ENCODE peak calls at places on chromosomes 12 and 14, in six cellular contexts. D is stomach, X is esophagus muscularis mucosa, E is SK-N-SH, K is K562, R is vagina. H is an unnamed sample.

GRCh38 chr14:61479746-61480502 is 158.5 kb downstream of the PRKCH start:
- DNase-seq in D (no peak), X (no peak), E (no peak), K (no peak), R (no peak), H (no peak)

GRCh38 chr12:47767197-47767724 is 5.8 kb upstream of the SLC48A1 start:
- DNase-seq in D (peak), X (no peak), E (no peak), K (peak), R (no peak), H (peak)

GRCh38 chr12:76337583-76337982 is 10.6 kb downstream of the BBS10 start:
- DNase-seq in D (no peak), X (no peak), E (no peak), K (no peak), R (no peak), H (no peak)

GRCh38 chr12:65895759-65896656 is 71.7 kb downstream of the HMGA2 start:
- DNase-seq in D (no peak), X (no peak), E (no peak), K (no peak), R (no peak), H (no peak)

GRCh38 chr12:91272456-91273063 is 89.9 kb upstream of the DCN start:
- DNase-seq in D (peak), X (peak), E (no peak), K (no peak), R (no peak), H (no peak)

GRCh38 chr12:117686210-117686609 is 282.6 kb downstream of the KSR2 start:
- DNase-seq in D (no peak), X (no peak), E (no peak), K (no peak), R (no peak), H (no peak)

GRCh38 chr12:76591461-76591860 is 31.9 kb upstream of the OSBPL8 start:
- DNase-seq in D (no peak), X (no peak), E (no peak), K (no peak), R (no peak), H (no peak)

GRCh38 chr12:42237853-42238239 is 202 bp downstream of the YAF2 start:
- DNase-seq in D (no peak), X (no peak), E (no peak), K (no peak), R (no peak), H (no peak)

GRCh38 chr12:116597886-116598285 is 38.7 kb downstream of the MAP1LC3B2 start:
- DNase-seq in D (no peak), X (no peak), E (no peak), K (no peak), R (no peak), H (no peak)

GRCh38 chr12:48929551-48929950 is 4.3 kb upstream of the FKBP11 start:
- DNase-seq in D (no peak), X (no peak), E (no peak), K (no peak), R (no peak), H (no peak)

GRCh38 chr14:88264116-88264515 is 59.0 kb downstream of the KCNK10 start:
- DNase-seq in D (no peak), X (no peak), E (no peak), K (no peak), R (no peak), H (no peak)

GRCh38 chr14:100885196-100886030 is 18.1 kb downstream of the RTL1 start:
- DNase-seq in D (no peak), X (no peak), E (peak), K (no peak), R (no peak), H (no peak)

GRCh38 chr12:31353730-31354708 is 28.1 kb upstream of the SINHCAF start:
- DNase-seq in D (no peak), X (no peak), E (no peak), K (no peak), R (no peak), H (peak)

DNA sequence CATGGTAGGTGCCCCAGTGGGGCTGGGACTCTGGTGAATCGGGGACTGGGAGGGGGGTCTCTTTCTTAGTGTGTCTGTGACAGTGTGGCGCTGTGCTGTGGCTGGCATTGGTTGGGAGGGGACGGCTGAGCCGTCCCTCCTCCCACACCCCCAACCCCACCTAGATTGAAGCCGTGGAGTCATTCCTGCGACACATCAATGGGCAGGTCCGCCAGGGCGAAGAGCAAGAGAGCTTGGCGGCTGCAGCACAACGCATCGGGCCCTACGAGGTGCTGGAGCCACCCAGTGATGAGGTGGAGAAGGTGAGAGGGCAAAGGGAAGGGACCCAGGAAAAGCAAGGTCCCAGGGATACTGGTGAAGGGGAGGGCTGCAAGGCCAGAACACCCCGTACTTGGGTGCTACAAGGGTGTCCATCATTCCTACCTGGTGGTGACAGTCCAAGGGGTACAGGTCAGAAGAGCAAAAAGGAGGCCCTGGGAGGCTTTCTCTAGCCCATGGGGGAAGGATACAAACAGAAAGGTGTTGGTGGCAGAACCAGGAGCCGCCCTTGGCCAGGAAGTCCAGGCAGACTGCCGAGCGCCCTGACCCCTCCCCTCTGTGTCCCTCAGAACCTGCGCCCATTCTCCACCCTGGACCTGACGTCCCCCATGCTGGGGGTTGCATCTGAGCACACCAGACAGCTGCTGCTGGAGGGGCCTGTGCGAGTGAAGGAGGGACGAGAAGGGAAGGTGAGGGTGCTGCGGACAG is 7.4 kb downstream of the PLEKHG6 start:
- DNase-seq in D (no peak), X (no peak), E (no peak), K (no peak), R (no peak), H (no peak)
- TF ChIP-seq POLR2AphosphoS5 in D (no peak), X (no peak), E (no peak), K (no peak), R (no peak), H (no peak)

DNA sequence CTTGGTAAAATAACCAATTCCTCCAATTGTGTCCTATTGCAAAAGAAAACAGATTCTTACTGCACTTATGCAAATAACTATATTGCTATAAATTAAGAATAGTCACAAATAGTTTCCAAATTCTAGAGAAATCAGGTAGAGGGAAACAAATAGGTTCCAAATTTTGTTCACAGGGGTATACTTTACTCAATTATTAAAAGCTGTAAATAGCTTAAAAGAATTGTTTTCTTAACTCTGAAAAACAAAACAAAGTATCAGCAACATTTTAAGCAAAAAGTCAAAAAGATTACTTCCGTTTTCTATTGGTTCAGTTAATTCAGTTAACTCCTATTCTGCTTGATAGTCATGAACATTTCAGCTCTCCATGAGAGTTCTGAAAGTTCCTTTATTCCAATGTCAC is 85.6 kb upstream of the PPP4R3A start:
- DNase-seq in D (no peak), X (no peak), E (no peak), K (no peak), R (no peak), H (no peak)
- TF ChIP-seq POLR2AphosphoS5 in D (no peak), X (no peak), E (no peak), K (no peak), R (no peak), H (no peak)

GRCh38 chr12:52148541-52149181 is 43.2 kb downstream of the KRT80 start:
- DNase-seq in D (peak), X (no peak), E (no peak), K (peak), R (no peak), H (peak)
- TF ChIP-seq POLR2AphosphoS5 in D (no peak), X (no peak), E (no peak), K (no peak), R (peak), H (peak)

GRCh38 chr12:106760184-106760531 is 14.3 kb upstream of the RIC8B start:
- DNase-seq in D (no peak), X (no peak), E (no peak), K (no peak), R (no peak), H (no peak)
- TF ChIP-seq POLR2AphosphoS5 in D (no peak), X (no peak), E (no peak), K (no peak), R (no peak), H (no peak)

GRCh38 chr12:54286042-54286931 is 5.8 kb downstream of the HNRNPA1 start:
- DNase-seq in D (no peak), X (no peak), E (no peak), K (peak), R (no peak), H (peak)

GRCh38 chr12:54285150-54286041 is 4.9 kb downstream of the HNRNPA1 start:
- DNase-seq in D (no peak), X (no peak), E (no peak), K (peak), R (no peak), H (no peak)

GRCh38 chr12:54292083-54292930 is 8.5 kb downstream of the NFE2 start:
- DNase-seq in D (no peak), X (no peak), E (no peak), K (peak), R (no peak), H (no peak)

GRCh38 chr12:54282949-54283593 is 2.5 kb downstream of the HNRNPA1 start:
- DNase-seq in D (no peak), X (no peak), E (no peak), K (peak), R (no peak), H (no peak)

DNA sequence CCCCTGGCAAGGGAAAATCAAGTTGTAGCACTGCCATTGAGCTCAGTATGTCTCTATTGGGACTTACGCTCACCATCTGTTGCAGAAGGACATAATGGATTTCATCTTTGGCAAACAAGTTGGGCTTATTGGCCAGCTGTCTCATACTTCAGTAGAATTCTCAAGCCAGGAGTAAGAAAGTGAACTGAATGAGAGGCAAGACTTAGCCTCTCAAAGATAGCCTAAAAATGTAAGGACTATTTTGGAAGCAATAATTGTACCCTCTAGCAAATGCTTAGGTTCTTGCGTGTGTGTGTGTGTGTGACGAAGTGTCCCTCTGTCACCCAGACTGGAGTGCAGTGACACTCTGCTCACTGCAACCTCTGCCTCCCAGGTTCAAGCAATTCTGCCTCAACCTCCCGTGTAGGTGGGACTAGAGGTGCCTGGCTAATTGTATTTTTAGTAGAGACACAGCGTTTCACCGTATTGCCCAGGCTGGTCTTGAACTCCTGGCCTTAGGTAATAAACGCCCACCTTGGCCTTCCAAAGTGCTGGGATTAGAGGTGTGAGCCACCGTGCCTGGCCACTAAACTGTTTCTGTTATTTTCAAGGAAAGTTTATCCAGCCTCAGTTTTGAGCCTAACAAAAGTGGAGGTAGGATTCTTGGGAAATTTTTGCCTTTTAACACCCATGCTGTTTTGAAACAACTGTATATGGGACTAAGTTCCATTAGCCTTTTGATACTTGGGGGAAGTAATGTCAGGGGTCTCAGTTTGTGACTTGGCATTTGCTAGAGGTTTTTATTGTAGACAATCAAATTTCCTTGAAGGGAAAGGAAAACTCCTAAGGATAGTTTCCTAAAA is 7.0 kb downstream of the HNRNPA1 start:
- DNase-seq in D (no peak), X (no peak), E (no peak), K (peak), R (no peak), H (no peak)
- TF ChIP-seq POLR2AphosphoS5 in D (no peak), X (no peak), E (peak), K (peak), R (no peak), H (no peak)

H was measured in prostate gland.